ENCODE peak calls at places on chromosomes 7 and 10, in four cellular contexts. G, W, B and T are unnamed samples.

GRCh38 chr10:46515402-46516192 is 40.9 kb downstream of the GPRIN2 start:
- DNase-seq in G (no peak), W (no peak), B (peak; percentile 24), T (no peak)

GRCh38 chr7:93921607-93922446 is at the start of gene GNG11:
- DNase-seq in G (no peak), W (peak; percentile 17), B (peak; percentile 53), T (peak; percentile 52)

GRCh38 chr10:122279725-122280141 is 8.6 kb downstream of the BTBD16 start:
- DNase-seq in G (no peak), W (no peak), B (peak; percentile 34), T (no peak)

GRCh38 chr7:44158060-44158872 is 17.1 kb upstream of the MYL7 start:
- DNase-seq in G (no peak), W (no peak), B (no peak), T (no peak)

GRCh38 chr10:86937502-86938154 is 19.8 kb downstream of the MMRN2 start:
- DNase-seq in G (peak; percentile 72), W (no peak), B (no peak), T (no peak)

GRCh38 chr7:92714767-92715166 is 121.6 kb downstream of the CDK6 start:
- DNase-seq in G (no peak), W (no peak), B (no peak), T (no peak)

GRCh38 chr10:123027861-123028260 is 19.1 kb downstream of the ACADSB start:
- DNase-seq in G (no peak), W (no peak), B (no peak), T (no peak)

GRCh38 chr7:137925091-137925490 is 76.8 kb downstream of the CREB3L2 start:
- DNase-seq in G (no peak), W (no peak), B (no peak), T (no peak)

GRCh38 chr10:78070726-78071125 is 37.1 kb downstream of the RPS24 start:
- DNase-seq in G (no peak), W (no peak), B (no peak), T (no peak)

GRCh38 chr7:4805979-4806290 is 30.5 kb downstream of the AP5Z1 start:
- DNase-seq in G (no peak), W (no peak), B (no peak), T (no peak)

GRCh38 chr7:36440880-36441279 is 51.2 kb downstream of the ANLN start:
- DNase-seq in G (no peak), W (no peak), B (no peak), T (no peak)

GRCh38 chr7:103573479-103574058 is 127.6 kb upstream of the SLC26A5 start:
- DNase-seq in G (no peak), W (no peak), B (no peak), T (no peak)

GRCh38 chr7:116671681-116672595 is at the start of gene MET:
- DNase-seq in G (no peak), W (no peak), B (peak; percentile 84), T (peak; percentile 76)

GRCh38 chr7:130079846-130080394 is 9.6 kb downstream of the KLHDC10 start:
- DNase-seq in G (no peak), W (no peak), B (no peak), T (no peak)
- TF ChIP-seq POLR2A in G (no peak), W (no peak), B (no peak), T (no peak)

GRCh38 chr10:50992356-50992866 is 81.9 kb upstream of the PRKG1 start:
- DNase-seq in G (no peak), W (no peak), B (no peak), T (no peak)

GRCh38 chr10:50993817-50994251 is 80.5 kb upstream of the PRKG1 start:
- DNase-seq in G (no peak), W (no peak), B (no peak), T (no peak)

GRCh38 chr10:50990568-50991495 is 83.5 kb upstream of the PRKG1 start:
- DNase-seq in G (no peak), W (no peak), B (no peak), T (no peak)

GRCh38 chr10:50991496-50992355 is 82.6 kb upstream of the PRKG1 start:
- DNase-seq in G (no peak), W (no peak), B (no peak), T (no peak)

DNA sequence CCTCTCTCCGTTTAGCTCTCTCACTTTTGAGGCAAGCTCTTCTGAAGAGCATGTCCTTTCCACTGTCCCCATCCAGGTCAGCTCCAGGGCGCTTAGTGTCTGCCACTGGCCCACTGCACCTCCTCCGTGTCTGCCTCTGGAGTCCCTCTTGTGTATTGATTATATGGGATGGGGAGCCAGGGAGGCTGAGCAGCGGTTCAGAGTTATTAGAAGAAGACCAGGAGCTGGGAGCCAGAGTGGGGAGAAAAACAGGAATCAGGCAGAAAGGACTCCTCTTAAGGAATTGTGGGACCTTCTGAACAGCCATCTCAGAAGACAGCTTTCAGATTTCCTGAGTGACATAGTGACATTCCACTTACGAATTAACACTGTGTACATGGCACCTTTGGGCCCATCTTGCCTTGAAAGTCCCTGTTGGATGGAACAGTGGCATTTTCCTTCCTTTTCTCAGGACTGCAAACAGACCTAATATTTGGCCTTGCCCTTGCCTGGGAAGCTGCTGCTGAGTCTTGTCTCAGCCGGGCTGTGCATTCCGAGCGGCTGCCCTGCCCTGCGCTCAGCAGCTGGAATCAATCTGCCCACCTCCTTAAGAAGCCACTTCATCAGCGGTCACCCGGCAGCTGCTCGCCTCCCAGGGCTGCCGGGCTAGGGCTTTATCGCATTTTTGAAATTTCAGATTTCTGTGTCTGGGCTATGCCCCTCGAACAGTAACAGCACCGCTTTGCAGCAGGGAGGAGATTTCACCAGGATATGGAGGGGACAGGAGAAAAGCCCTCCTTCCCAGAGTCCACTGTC is 81.1 kb upstream of the PRKG1 start:
- DNase-seq in G (no peak), W (no peak), B (no peak), T (no peak)
- TF ChIP-seq POLR2A in G (no peak), W (no peak), B (no peak), T (no peak)

DNA sequence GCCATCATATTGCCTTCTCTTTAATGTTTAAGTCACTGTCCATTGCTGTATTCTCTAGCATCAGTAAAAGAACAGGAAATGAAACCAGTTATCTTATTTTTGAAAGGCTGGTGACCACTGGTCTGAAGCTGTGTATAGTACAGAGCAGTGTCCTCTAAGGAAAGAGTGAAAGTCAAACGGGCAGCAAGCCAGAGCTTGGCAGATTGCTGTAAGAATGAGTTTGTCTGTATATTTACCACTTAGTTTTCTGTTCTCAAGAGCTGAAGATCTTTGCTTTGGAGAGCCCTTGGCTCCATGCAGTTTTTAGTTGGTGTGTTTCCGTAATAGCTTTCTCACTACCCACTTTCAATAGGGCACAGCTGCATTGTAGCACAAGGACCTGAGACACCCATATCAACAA is 31.9 kb downstream of the PCBD1 start:
- DNase-seq in G (no peak), W (no peak), B (peak; percentile 55), T (no peak)
- TF ChIP-seq POLR2A in G (no peak), W (no peak), B (no peak), T (no peak)

GRCh38 chr7:1567082-1567771 is 2.6 kb downstream of the PSMG3 start:
- DNase-seq in G (no peak), W (no peak), B (peak; percentile 68), T (peak; percentile 99)
- TF ChIP-seq POLR2A in G (no peak), W (no peak), B (no peak), T (no peak)

GRCh38 chr10:12797471-12798262 is 203.8 kb downstream of the CCDC3 start:
- DNase-seq in G (no peak), W (no peak), B (no peak), T (no peak)
- TF ChIP-seq POLR2A in G (no peak), W (no peak), B (no peak), T (no peak)

GRCh38 chr7:79912213-79912633 is 222.4 kb upstream of the GNAI1 start:
- DNase-seq in G (no peak), W (no peak), B (no peak), T (no peak)

GRCh38 chr7:79909124-79909641 is 225.4 kb upstream of the GNAI1 start:
- DNase-seq in G (no peak), W (no peak), B (no peak), T (no peak)

DNA sequence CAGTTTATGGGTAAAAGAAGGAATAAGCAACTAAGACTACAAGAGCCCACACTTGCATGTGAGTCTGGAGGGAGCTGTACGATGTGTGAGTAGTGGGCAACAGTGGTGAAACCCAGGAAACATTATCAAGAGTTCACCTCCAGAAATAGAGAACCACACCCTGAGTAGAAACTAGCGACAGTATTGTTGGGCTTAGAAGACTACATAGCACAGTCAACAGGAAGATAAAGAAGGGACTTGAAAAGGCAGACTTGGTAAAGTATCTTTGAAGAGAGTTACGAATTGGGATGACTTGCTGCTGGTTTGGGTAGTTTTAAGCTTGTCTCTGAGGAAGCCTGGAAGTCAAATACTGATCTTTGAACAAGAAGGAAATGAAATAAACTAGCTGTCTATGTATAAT is 223.2 kb upstream of the GNAI1 start:
- DNase-seq in G (no peak), W (no peak), B (no peak), T (no peak)
- TF ChIP-seq POLR2A in G (no peak), W (no peak), B (no peak), T (no peak)

GRCh38 chr7:135189221-135189662 is 18.7 kb upstream of the CYREN start:
- DNase-seq in G (no peak), W (no peak), B (peak; percentile 72), T (no peak)

GRCh38 chr7:135188298-135188984 is 17.9 kb upstream of the CYREN start:
- DNase-seq in G (no peak), W (no peak), B (peak; percentile 19), T (no peak)

GRCh38 chr7:135186261-135186540 is 15.7 kb upstream of the CYREN start:
- DNase-seq in G (no peak), W (no peak), B (no peak), T (no peak)

GRCh38 chr7:135185471-135186260 is 15.2 kb upstream of the CYREN start:
- DNase-seq in G (no peak), W (no peak), B (peak; percentile 23), T (no peak)

GRCh38 chr7:135186841-135187253 is 16.3 kb upstream of the CYREN start:
- DNase-seq in G (no peak), W (no peak), B (peak; percentile 22), T (no peak)
- TF ChIP-seq POLR2A in G (no peak), W (no peak), B (no peak), T (no peak)

GRCh38 chr10:5092848-5093790 is 1.1 kb upstream of the AKR1C3 start:
- DNase-seq in G (no peak), W (no peak), B (no peak), T (no peak)

GRCh38 chr10:5092375-5092774 is 1.8 kb upstream of the AKR1C3 start:
- DNase-seq in G (no peak), W (no peak), B (no peak), T (no peak)

GRCh38 chr10:5096108-5096507 is 1.9 kb downstream of the AKR1C3 start:
- DNase-seq in G (no peak), W (no peak), B (no peak), T (no peak)

GRCh38 chr10:5095687-5096086 is 1.5 kb downstream of the AKR1C3 start:
- DNase-seq in G (no peak), W (no peak), B (no peak), T (no peak)

GRCh38 chr10:5094265-5095205 is at the start of gene AKR1C3:
- DNase-seq in G (no peak), W (no peak), B (no peak), T (no peak)
- TF ChIP-seq POLR2A in G (no peak), W (peak; percentile 28), B (no peak), T (no peak)